ENCODE peak calls at places on chromosomes 1 and 21, in nine cellular contexts. One of them, this sample, is unnamed.

GRCh38 chr1:172089768-172090510 is 248.6 kb downstream of the DNM3 start:
- DNase-seq in AG04450: no peak
- DNase-seq in breast epithelium: peak
- DNase-seq in aorta: peak
- DNase-seq in mesenchymal stem cell: peak
- DNase-seq in GM23248: peak
- DNase-seq in fibroblast of the aortic adventitia: peak
- DNase-seq in upper lobe of right lung: peak
- DNase-seq in tibial nerve: peak
- DNase-seq in this sample: no peak

GRCh38 chr1:29238601-29238964 is 2.3 kb downstream of the PTPRU start:
- DNase-seq in mesenchymal stem cell: no peak
- DNase-seq in tibial nerve: no peak
- DNase-seq in AG04450: no peak
- DNase-seq in aorta: no peak
- DNase-seq in fibroblast of the aortic adventitia: no peak
- DNase-seq in breast epithelium: no peak
- DNase-seq in GM23248: peak
- DNase-seq in upper lobe of right lung: no peak
- DNase-seq in this sample: no peak

GRCh38 chr1:63917571-63918394 is 144.0 kb downstream of the ROR1 start:
- DNase-seq in fibroblast of the aortic adventitia: no peak
- DNase-seq in aorta: no peak
- DNase-seq in upper lobe of right lung: no peak
- DNase-seq in AG04450: no peak
- DNase-seq in tibial nerve: no peak
- DNase-seq in breast epithelium: no peak
- DNase-seq in GM23248: peak
- DNase-seq in mesenchymal stem cell: no peak
- DNase-seq in this sample: no peak

GRCh38 chr1:219959540-219960208 is 31.3 kb upstream of the SLC30A10 start:
- DNase-seq in GM23248: no peak
- DNase-seq in mesenchymal stem cell: no peak
- DNase-seq in upper lobe of right lung: no peak
- DNase-seq in aorta: no peak
- DNase-seq in AG04450: no peak
- DNase-seq in fibroblast of the aortic adventitia: no peak
- DNase-seq in breast epithelium: no peak
- DNase-seq in tibial nerve: no peak
- DNase-seq in this sample: no peak

GRCh38 chr1:24545673-24546072 is 10.2 kb upstream of the NCMAP start:
- DNase-seq in aorta: no peak
- DNase-seq in AG04450: no peak
- DNase-seq in tibial nerve: no peak
- DNase-seq in mesenchymal stem cell: no peak
- DNase-seq in upper lobe of right lung: no peak
- DNase-seq in breast epithelium: no peak
- DNase-seq in fibroblast of the aortic adventitia: no peak
- DNase-seq in GM23248: no peak
- DNase-seq in this sample: no peak

GRCh38 chr1:93738075-93738622 is 56.5 kb upstream of the BCAR3 start:
- DNase-seq in mesenchymal stem cell: peak
- DNase-seq in GM23248: peak
- DNase-seq in tibial nerve: no peak
- DNase-seq in aorta: no peak
- DNase-seq in AG04450: peak
- DNase-seq in breast epithelium: peak
- DNase-seq in upper lobe of right lung: no peak
- DNase-seq in fibroblast of the aortic adventitia: peak
- DNase-seq in this sample: peak

GRCh38 chr1:233707153-233707905 is 93.4 kb downstream of the KCNK1 start:
- DNase-seq in GM23248: peak
- DNase-seq in breast epithelium: no peak
- DNase-seq in upper lobe of right lung: no peak
- DNase-seq in fibroblast of the aortic adventitia: peak
- DNase-seq in tibial nerve: no peak
- DNase-seq in AG04450: no peak
- DNase-seq in aorta: no peak
- DNase-seq in mesenchymal stem cell: no peak
- DNase-seq in this sample: no peak

GRCh38 chr1:66300986-66301451 is 232.9 kb upstream of the SGIP1 start:
- DNase-seq in tibial nerve: peak
- DNase-seq in upper lobe of right lung: no peak
- DNase-seq in AG04450: no peak
- DNase-seq in fibroblast of the aortic adventitia: peak
- DNase-seq in aorta: no peak
- DNase-seq in breast epithelium: no peak
- DNase-seq in mesenchymal stem cell: peak
- DNase-seq in GM23248: peak
- DNase-seq in this sample: no peak

GRCh38 chr1:111723871-111724270 is 15.3 kb downstream of the INKA2 start:
- DNase-seq in fibroblast of the aortic adventitia: no peak
- DNase-seq in AG04450: no peak
- DNase-seq in mesenchymal stem cell: no peak
- DNase-seq in upper lobe of right lung: no peak
- DNase-seq in breast epithelium: no peak
- DNase-seq in tibial nerve: no peak
- DNase-seq in aorta: no peak
- DNase-seq in GM23248: no peak
- DNase-seq in this sample: no peak

GRCh38 chr1:1629430-1630190 is 2.4 kb upstream of the MMP23B start:
- DNase-seq in tibial nerve: no peak
- DNase-seq in aorta: peak
- DNase-seq in mesenchymal stem cell: no peak
- DNase-seq in GM23248: no peak
- DNase-seq in upper lobe of right lung: peak
- DNase-seq in fibroblast of the aortic adventitia: no peak
- DNase-seq in breast epithelium: no peak
- DNase-seq in AG04450: no peak
- DNase-seq in this sample: no peak

DNA sequence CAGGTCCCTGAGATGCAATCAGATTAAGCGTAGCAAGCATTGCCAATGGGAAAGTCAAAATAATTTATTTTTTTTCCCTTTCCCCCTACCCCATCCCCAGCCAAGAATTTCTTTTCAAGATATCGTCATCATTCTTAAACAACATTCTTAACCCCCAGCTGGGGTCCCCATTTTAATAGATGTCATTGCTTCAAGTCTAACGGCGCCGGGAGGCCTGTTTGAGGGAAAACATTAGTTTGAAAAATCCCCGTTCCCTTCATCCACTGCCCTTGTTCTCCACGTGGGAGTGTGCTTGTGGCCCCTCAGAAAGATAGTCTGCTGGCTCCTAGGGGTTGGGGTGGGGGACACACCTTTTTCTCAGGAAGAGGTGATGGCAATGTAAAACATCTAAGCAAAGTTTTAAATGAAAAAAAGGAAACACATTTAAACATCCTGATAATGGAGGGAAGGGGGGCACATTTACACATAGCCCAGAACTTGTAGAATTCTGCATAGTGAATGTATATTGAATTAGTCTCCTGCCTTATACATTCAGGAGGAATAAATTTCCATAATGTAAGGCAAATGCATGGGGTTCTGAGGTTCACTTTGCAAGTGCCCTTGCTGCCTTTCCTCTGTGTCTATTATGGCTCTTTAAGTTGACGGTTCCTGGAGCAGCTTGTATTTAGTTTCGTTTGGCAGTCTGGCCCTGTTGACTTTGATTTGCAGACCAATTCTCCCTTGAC is 6.8 kb downstream of the TRNP1 start:
- DNase-seq in mesenchymal stem cell: no peak
- DNase-seq in breast epithelium: no peak
- DNase-seq in AG04450: no peak
- DNase-seq in GM23248: no peak
- DNase-seq in fibroblast of the aortic adventitia: no peak
- DNase-seq in tibial nerve: no peak
- DNase-seq in upper lobe of right lung: no peak
- DNase-seq in aorta: no peak
- DNase-seq in this sample: no peak
- H3K4me3 ChIP-seq in mesenchymal stem cell: no peak
- H3K4me3 ChIP-seq in breast epithelium: no peak
- H3K4me3 ChIP-seq in AG04450: no peak
- H3K4me3 ChIP-seq in GM23248: no peak
- H3K4me3 ChIP-seq in fibroblast of the aortic adventitia: no peak
- H3K4me3 ChIP-seq in tibial nerve: no peak
- H3K4me3 ChIP-seq in upper lobe of right lung: no peak
- H3K4me3 ChIP-seq in aorta: no peak
- H3K4me3 ChIP-seq in this sample: no peak

DNA sequence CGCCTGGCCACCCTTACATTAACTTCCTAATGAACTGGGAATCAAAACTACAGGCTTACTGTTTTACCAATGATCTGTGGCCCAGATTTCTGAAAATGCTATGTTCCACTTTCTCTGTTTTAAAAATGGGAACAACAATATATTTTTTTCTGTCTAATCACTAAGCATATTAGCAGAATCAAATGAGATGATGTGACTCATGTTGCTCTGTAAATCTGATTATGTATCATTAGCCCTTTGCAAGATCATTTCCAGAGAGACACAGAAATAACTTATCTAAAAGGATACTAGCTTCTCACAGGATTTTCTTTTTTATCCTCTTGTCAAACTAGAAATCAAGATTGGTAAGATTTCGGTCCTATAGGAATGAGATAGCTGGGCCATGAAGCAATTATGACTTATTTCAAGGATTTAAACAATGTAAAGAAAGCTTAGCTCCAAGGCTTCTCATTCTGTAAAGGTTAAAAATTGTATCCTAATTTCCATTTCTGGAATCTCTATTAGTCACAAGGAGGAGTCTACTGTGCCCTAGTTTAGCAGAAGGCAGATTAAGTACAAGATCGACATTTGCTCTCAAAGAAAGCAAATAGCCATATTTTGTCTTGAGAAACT is 32.5 kb upstream of the CAMSAP2 start:
- DNase-seq in breast epithelium: no peak
- DNase-seq in fibroblast of the aortic adventitia: no peak
- DNase-seq in upper lobe of right lung: no peak
- DNase-seq in aorta: no peak
- DNase-seq in mesenchymal stem cell: no peak
- DNase-seq in GM23248: no peak
- DNase-seq in AG04450: no peak
- DNase-seq in tibial nerve: no peak
- DNase-seq in this sample: no peak
- H3K4me3 ChIP-seq in breast epithelium: no peak
- H3K4me3 ChIP-seq in fibroblast of the aortic adventitia: no peak
- H3K4me3 ChIP-seq in upper lobe of right lung: no peak
- H3K4me3 ChIP-seq in aorta: no peak
- H3K4me3 ChIP-seq in mesenchymal stem cell: no peak
- H3K4me3 ChIP-seq in GM23248: no peak
- H3K4me3 ChIP-seq in AG04450: no peak
- H3K4me3 ChIP-seq in tibial nerve: no peak
- H3K4me3 ChIP-seq in this sample: no peak

DNA sequence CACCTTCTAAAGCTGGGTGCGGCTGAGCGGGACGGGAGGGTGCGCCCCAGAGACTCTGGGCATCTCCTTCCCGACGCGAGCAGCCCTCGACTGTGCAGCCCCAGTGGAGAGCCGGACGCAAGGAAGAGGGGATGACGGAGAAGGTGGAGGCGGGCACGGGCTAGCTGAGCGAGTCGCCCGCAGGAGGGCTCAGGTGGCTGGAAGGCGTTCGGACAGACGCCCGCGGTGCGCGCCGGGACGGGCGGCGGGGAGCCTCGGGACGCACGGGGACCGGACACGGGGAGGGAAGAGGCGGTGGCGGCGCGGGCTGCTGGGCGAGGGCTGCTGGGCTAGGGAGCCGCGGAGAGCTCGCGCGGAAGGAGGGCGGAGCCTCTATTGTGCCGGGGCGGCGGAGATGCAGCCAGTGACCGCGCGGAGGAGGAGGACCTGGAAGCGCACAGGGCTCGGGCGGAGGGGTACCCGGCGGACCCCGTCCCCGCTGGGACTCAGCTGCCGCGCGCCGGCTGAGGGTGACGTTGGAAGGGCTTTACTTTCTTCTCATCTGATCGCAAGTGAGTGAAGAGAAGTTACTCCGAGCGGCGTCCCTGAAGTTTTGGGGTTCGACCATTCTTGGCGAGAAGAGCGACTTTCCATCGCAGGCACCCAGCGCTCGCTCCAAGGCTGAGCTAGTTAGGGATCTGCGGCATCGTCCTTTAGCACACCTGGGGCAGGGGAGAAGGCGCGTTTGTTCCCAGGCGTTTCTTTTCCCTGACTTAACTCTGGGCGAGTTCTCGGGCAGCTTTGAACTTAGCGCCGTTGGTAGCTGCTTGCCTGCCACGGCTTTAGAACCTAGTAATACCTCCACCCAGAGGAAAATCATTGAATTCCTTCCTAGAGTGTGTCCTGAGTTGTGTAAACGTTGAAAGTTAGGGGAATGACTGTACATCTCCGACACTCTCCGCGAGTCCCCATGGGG is at the start of gene OLFML2B:
- DNase-seq in AG04450: peak
- DNase-seq in mesenchymal stem cell: peak
- DNase-seq in tibial nerve: peak
- DNase-seq in fibroblast of the aortic adventitia: peak
- DNase-seq in aorta: peak
- DNase-seq in upper lobe of right lung: peak
- DNase-seq in GM23248: peak
- DNase-seq in breast epithelium: no peak
- DNase-seq in this sample: peak
- H3K4me3 ChIP-seq in AG04450: peak
- H3K4me3 ChIP-seq in mesenchymal stem cell: peak
- H3K4me3 ChIP-seq in tibial nerve: peak
- H3K4me3 ChIP-seq in fibroblast of the aortic adventitia: peak
- H3K4me3 ChIP-seq in aorta: peak
- H3K4me3 ChIP-seq in upper lobe of right lung: peak
- H3K4me3 ChIP-seq in GM23248: peak
- H3K4me3 ChIP-seq in breast epithelium: peak
- H3K4me3 ChIP-seq in this sample: peak

GRCh38 chr21:34669149-34669879 is 520 bp downstream of the CLIC6 start:
- DNase-seq in aorta: peak
- DNase-seq in breast epithelium: no peak
- DNase-seq in fibroblast of the aortic adventitia: no peak
- DNase-seq in GM23248: peak
- DNase-seq in tibial nerve: no peak
- DNase-seq in upper lobe of right lung: peak
- DNase-seq in AG04450: no peak
- DNase-seq in mesenchymal stem cell: no peak
- DNase-seq in this sample: no peak

GRCh38 chr21:34671891-34672290 is 3.1 kb downstream of the CLIC6 start:
- DNase-seq in GM23248: no peak
- DNase-seq in aorta: no peak
- DNase-seq in tibial nerve: no peak
- DNase-seq in breast epithelium: no peak
- DNase-seq in upper lobe of right lung: no peak
- DNase-seq in AG04450: no peak
- DNase-seq in fibroblast of the aortic adventitia: no peak
- DNase-seq in mesenchymal stem cell: no peak
- DNase-seq in this sample: no peak

GRCh38 chr21:34673006-34673405 is 4.2 kb downstream of the CLIC6 start:
- DNase-seq in mesenchymal stem cell: no peak
- DNase-seq in tibial nerve: no peak
- DNase-seq in upper lobe of right lung: no peak
- DNase-seq in AG04450: no peak
- DNase-seq in aorta: no peak
- DNase-seq in GM23248: no peak
- DNase-seq in fibroblast of the aortic adventitia: no peak
- DNase-seq in breast epithelium: no peak
- DNase-seq in this sample: no peak

GRCh38 chr21:34670220-34670961 is 1.6 kb downstream of the CLIC6 start:
- DNase-seq in breast epithelium: no peak
- DNase-seq in upper lobe of right lung: peak
- DNase-seq in AG04450: no peak
- DNase-seq in GM23248: peak
- DNase-seq in tibial nerve: no peak
- DNase-seq in mesenchymal stem cell: peak
- DNase-seq in aorta: peak
- DNase-seq in fibroblast of the aortic adventitia: no peak
- DNase-seq in this sample: no peak

GRCh38 chr21:34670962-34671348 is 2.2 kb downstream of the CLIC6 start:
- DNase-seq in upper lobe of right lung: no peak
- DNase-seq in breast epithelium: no peak
- DNase-seq in AG04450: no peak
- DNase-seq in fibroblast of the aortic adventitia: no peak
- DNase-seq in GM23248: peak
- DNase-seq in mesenchymal stem cell: no peak
- DNase-seq in tibial nerve: no peak
- DNase-seq in aorta: no peak
- DNase-seq in this sample: no peak
- H3K4me3 ChIP-seq in upper lobe of right lung: peak
- H3K4me3 ChIP-seq in breast epithelium: peak
- H3K4me3 ChIP-seq in AG04450: no peak
- H3K4me3 ChIP-seq in fibroblast of the aortic adventitia: no peak
- H3K4me3 ChIP-seq in GM23248: peak
- H3K4me3 ChIP-seq in mesenchymal stem cell: no peak
- H3K4me3 ChIP-seq in tibial nerve: peak
- H3K4me3 ChIP-seq in aorta: no peak
- H3K4me3 ChIP-seq in this sample: no peak